ENCODE peak calls at places on chromosomes 11 and 22, in five cellular contexts. N, I, M, Y and B are unnamed samples.

GRCh38 chr11:86067230-86068137 is 1.4 kb downstream of the PICALM start:
- DNase-seq in N (no peak), I (no peak), M (no peak), Y (peak; percentile 36), B (peak; percentile 27)

GRCh38 chr11:46387456-46387855 is 4.1 kb downstream of the CHRM4 start:
- DNase-seq in N (no peak), I (no peak), M (no peak), Y (no peak), B (no peak)

GRCh38 chr11:36534276-36534675 is 24.2 kb upstream of the TRAF6 start:
- DNase-seq in N (no peak), I (no peak), M (no peak), Y (no peak), B (no peak)

GRCh38 chr22:25749420-25750169 is 7.6 kb downstream of the MYO18B start:
- DNase-seq in N (no peak), I (no peak), M (no peak), Y (no peak), B (no peak)

GRCh38 chr11:9814108-9814507 is 150.2 kb downstream of the SWAP70 start:
- DNase-seq in N (no peak), I (no peak), M (no peak), Y (no peak), B (no peak)

GRCh38 chr11:1437500-1437899 is 47.8 kb downstream of the BRSK2 start:
- DNase-seq in N (no peak), I (peak; percentile 42), M (peak; percentile 84), Y (peak; percentile 76), B (no peak)

GRCh38 chr11:43735931-43736330 is 55.4 kb downstream of the HSD17B12 start:
- DNase-seq in N (no peak), I (peak; percentile 71), M (no peak), Y (no peak), B (no peak)

GRCh38 chr22:19930537-19931486 is 10.8 kb upstream of the COMT start:
- DNase-seq in N (no peak), I (peak; percentile 10), M (no peak), Y (no peak), B (no peak)

GRCh38 chr11:130912552-130912951 is 3.7 kb downstream of the SNX19 start:
- DNase-seq in N (no peak), I (no peak), M (no peak), Y (no peak), B (no peak)

GRCh38 chr11:2819316-2819715 is 66.3 kb downstream of the CDKN1C start:
- DNase-seq in N (no peak), I (no peak), M (no peak), Y (no peak), B (no peak)

GRCh38 chr11:2818503-2818902 is 67.1 kb downstream of the CDKN1C start:
- DNase-seq in N (no peak), I (no peak), M (no peak), Y (no peak), B (no peak)

GRCh38 chr11:2818021-2818420 is 67.6 kb downstream of the CDKN1C start:
- DNase-seq in N (no peak), I (no peak), M (no peak), Y (no peak), B (no peak)

GRCh38 chr11:2821891-2822290 is 63.7 kb downstream of the CDKN1C start:
- DNase-seq in N (no peak), I (no peak), M (no peak), Y (no peak), B (no peak)

DNA sequence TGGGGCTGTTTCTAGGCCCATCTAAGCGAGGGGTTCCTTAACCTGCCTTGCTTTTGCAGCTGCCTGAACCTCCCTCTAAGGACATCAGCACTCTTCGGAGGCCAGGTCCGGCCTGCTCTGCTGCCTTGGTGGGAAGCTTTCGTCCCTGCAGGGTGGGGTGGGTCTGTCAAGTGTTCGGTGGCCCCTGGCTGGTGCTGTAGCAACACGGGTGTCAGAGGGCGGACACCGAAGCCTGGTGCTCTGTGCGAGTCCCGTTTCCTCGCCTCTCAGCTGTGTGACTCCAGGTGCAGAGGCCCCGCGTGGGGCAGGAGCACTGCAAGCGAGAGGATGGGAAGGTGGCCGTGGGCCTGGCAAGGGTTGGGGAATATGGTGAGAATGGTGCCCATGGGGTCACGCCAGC is 64.6 kb downstream of the CDKN1C start:
- DNase-seq in N (no peak), I (no peak), M (no peak), Y (no peak), B (no peak)
- H2AK5ac ChIP-seq in N (peak overlapping the region; percentile 15), I (no peak overlapping the region), M (no peak overlapping the region), Y (peak overlapping the region; percentile 47), B (no peak overlapping the region)

GRCh38 chr11:72039108-72039850 is 40.6 kb downstream of the IL18BP start:
- DNase-seq in N (no peak), I (peak; percentile 60), M (no peak), Y (peak; percentile 45), B (no peak)

GRCh38 chr11:72040497-72041363 is 39.6 kb downstream of the NUMA1 start:
- DNase-seq in N (peak; percentile 83), I (peak; percentile 95), M (peak; percentile 87), Y (peak; percentile 96), B (peak; percentile 20)

GRCh38 chr11:72038491-72038890 is 39.8 kb downstream of the IL18BP start:
- DNase-seq in N (no peak), I (peak; percentile 72), M (no peak), Y (peak; percentile 12), B (no peak)

GRCh38 chr11:72036687-72037086 is 38.0 kb downstream of the IL18BP start:
- DNase-seq in N (no peak), I (no peak), M (no peak), Y (no peak), B (no peak)

GRCh38 chr11:72037554-72038311 is 39.0 kb downstream of the IL18BP start:
- DNase-seq in N (no peak), I (no peak), M (no peak), Y (no peak), B (no peak)
- H3K27ac ChIP-seq in N (no peak overlapping the region), I (peak overlapping the region; percentile 46), M (no peak overlapping the region), Y (no peak overlapping the region), B (no peak overlapping the region)

GRCh38 chr22:24066260-24066659 is 55.2 kb downstream of the CABIN1 start:
- DNase-seq in N (no peak), I (no peak), M (no peak), Y (no peak), B (no peak)
- H3K36me3 ChIP-seq in N (peaks cover 85% of the 10 kb centered on the region), I (peaks cover 50% of the 10 kb centered on the region), M (peaks cover 10% of the 10 kb centered on the region), Y (peaks cover 66% of the 10 kb centered on the region), B (peaks cover 55% of the 10 kb centered on the region)

GRCh38 chr11:61976813-61977475 is 9.5 kb upstream of the FTH1 start:
- DNase-seq in N (no peak), I (no peak), M (no peak), Y (no peak), B (no peak)

GRCh38 chr11:61975638-61976419 is 8.4 kb upstream of the FTH1 start:
- DNase-seq in N (no peak), I (no peak), M (no peak), Y (no peak), B (no peak)

GRCh38 chr11:61976420-61976800 is 9.0 kb upstream of the FTH1 start:
- DNase-seq in N (no peak), I (no peak), M (no peak), Y (no peak), B (no peak)

GRCh38 chr11:61980783-61981541 is 13.5 kb upstream of the FTH1 start:
- DNase-seq in N (no peak), I (no peak), M (no peak), Y (no peak), B (peak; percentile 50)

GRCh38 chr11:61978703-61979661 is 11.5 kb upstream of the FTH1 start:
- DNase-seq in N (no peak), I (no peak), M (no peak), Y (no peak), B (peak; percentile 62)
- H2AK5ac ChIP-seq in N (peak overlapping the region; percentile 49), I (no peak overlapping the region), M (no peak overlapping the region), Y (no peak overlapping the region), B (peak overlapping the region; percentile 9)

GRCh38 chr11:76318744-76319384 is 62.1 kb downstream of the THAP12 start:
- DNase-seq in N (peak; percentile 81), I (peak; percentile 61), M (peak; percentile 82), Y (peak; percentile 67), B (peak; percentile 91)

GRCh38 chr11:76317296-76317695 is 63.6 kb downstream of the THAP12 start:
- DNase-seq in N (no peak), I (no peak), M (no peak), Y (no peak), B (no peak)

GRCh38 chr11:76314741-76315090 is 66.2 kb downstream of the THAP12 start:
- DNase-seq in N (no peak), I (peak; percentile 61), M (peak; percentile 60), Y (peak; percentile 61), B (peak; percentile 30)

GRCh38 chr11:76315182-76315853 is 65.6 kb downstream of the THAP12 start:
- DNase-seq in N (no peak), I (no peak), M (no peak), Y (no peak), B (no peak)

DNA sequence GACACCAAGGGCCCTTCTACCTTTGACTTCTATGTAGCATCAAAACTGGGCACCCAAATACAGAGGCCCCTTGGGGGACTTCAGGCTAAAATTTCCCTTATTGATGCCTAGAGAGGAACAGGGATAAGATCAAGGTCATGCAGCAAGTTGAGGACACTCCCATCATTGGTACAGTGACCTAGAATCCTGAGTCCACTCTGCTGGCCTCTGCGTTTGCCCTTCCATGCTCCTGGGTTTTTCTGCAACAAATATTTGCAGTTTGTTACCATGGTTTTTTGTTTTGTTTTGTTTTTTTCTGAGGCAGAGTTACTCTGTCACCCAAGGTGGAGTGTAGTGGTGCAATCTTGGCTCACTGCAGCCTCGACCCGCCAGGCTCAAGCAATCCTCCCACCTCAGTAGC is 64.2 kb downstream of the THAP12 start:
- DNase-seq in N (no peak), I (no peak), M (no peak), Y (peak; percentile 57), B (peak; percentile 69)
- H3K27ac ChIP-seq in N (no peak overlapping the region), I (no peak overlapping the region), M (no peak overlapping the region), Y (no peak overlapping the region), B (no peak overlapping the region)

GRCh38 chr22:37957232-37957631 is 3.7 kb downstream of the POLR2F start:
- DNase-seq in N (no peak), I (no peak), M (no peak), Y (no peak), B (peak; percentile 96)
- H3K36me3 ChIP-seq in N (peaks cover 56% of the 10 kb centered on the region), I (peaks cover 41% of the 10 kb centered on the region), M (peaks cover 15% of the 10 kb centered on the region), Y (peaks cover 51% of the 10 kb centered on the region), B (peaks cover 34% of the 10 kb centered on the region)

DNA sequence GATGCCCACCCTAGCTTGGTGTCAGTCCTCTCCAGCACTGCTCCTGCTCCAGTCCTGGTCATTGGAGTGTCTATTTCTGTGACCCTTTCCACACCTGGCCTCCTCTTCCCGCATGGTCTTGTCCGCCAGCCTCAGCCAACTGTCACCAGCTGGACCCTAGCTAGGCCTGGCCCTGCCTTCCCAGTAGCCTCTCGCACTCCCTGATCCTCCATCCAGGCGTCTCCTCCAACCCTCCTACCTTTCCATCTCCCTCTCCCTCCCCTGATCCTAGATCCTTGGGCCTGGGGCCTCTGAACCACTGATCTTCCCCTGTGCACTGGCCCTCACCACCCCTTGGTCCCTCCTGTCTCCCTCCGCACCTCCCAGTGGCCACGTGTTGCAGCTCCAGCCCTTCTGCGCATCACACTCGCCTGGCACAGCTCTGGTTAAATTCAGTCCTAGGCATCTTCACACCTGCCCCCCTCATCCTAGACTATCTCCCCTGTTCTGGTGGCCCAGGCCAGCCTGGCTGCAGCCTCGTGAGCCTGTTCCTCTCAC is 9.9 kb downstream of the SYNGR1 start:
- DNase-seq in N (no peak), I (no peak), M (no peak), Y (no peak), B (no peak)
- H2AK5ac ChIP-seq in N (no peak overlapping the region), I (no peak overlapping the region), M (no peak overlapping the region), Y (peak overlapping the region; percentile 90), B (no peak overlapping the region)

GRCh38 chr11:122141757-122142156 is 25.7 kb upstream of the BLID start:
- DNase-seq in N (no peak), I (no peak), M (no peak), Y (no peak), B (no peak)
- H3K27ac ChIP-seq in N (no peak overlapping the region), I (peak overlapping the region; percentile 20), M (no peak overlapping the region), Y (peak overlapping the region; percentile 37), B (no peak overlapping the region)